ENCODE peak calls at places on chromosomes 4 and X, in six cellular contexts. W is PC-9, I is lung, Y is colonic mucosa, K is H1, M is GM12878. J is an unnamed sample. For H3K4me1 and H3K27me3, the result is how much of the 10 kb centered on the place peaks cover.

GRCh38 chrX:40096395-40097091 is 1.2 kb downstream of the BCOR start:
- DNase-seq in M (no peak), K (no peak), Y (peak), W (no peak), I (no peak), J (peak)

GRCh38 chr4:20487852-20488251 is 212.4 kb upstream of the PACRGL start:
- DNase-seq in M (no peak), I (no peak), Y (no peak), W (no peak), K (no peak), J (no peak)

GRCh38 chr4:38857354-38858096 is 908 bp upstream of the TLR6 start:
- DNase-seq in K (no peak), Y (no peak), W (peak), I (peak), M (peak), J (no peak)

GRCh38 chr4:165783626-165784025 is 89.4 kb upstream of the TLL1 start:
- DNase-seq in I (no peak), M (no peak), W (no peak), K (no peak), Y (no peak), J (no peak)

GRCh38 chrX:49187028-49187394 is 838 bp upstream of the PRICKLE3 start:
- DNase-seq in Y (no peak), M (no peak), W (no peak), I (no peak), K (no peak), J (no peak)

GRCh38 chr4:187302456-187302855 is 578.8 kb upstream of the FAT1 start:
- DNase-seq in K (no peak), Y (no peak), I (no peak), M (no peak), W (no peak), J (no peak)

GRCh38 chr4:2007804-2008670 is 737 bp downstream of the NELFA start:
- DNase-seq in K (no peak), W (no peak), Y (no peak), M (no peak), I (no peak), J (no peak)

GRCh38 chr4:166282081-166282770 is 409.2 kb downstream of the TLL1 start:
- DNase-seq in I (no peak), M (no peak), Y (no peak), K (no peak), W (no peak), J (no peak)

GRCh38 chr4:70183168-70183939 is 12.2 kb upstream of the ODAM start:
- DNase-seq in M (no peak), K (peak), I (no peak), W (no peak), Y (peak), J (no peak)

GRCh38 chr4:40190880-40191815 is 5.7 kb upstream of the RHOH start:
- DNase-seq in Y (peak), I (no peak), W (peak), M (no peak), K (no peak), J (no peak)

GRCh38 chr4:72302981-72303704 is 265.9 kb downstream of the ADAMTS3 start:
- DNase-seq in M (no peak), K (no peak), I (peak), W (no peak), Y (peak), J (peak)

GRCh38 chrX:133594156-133594555 is 178.9 kb upstream of the GPC4 start:
- DNase-seq in Y (no peak), M (no peak), K (no peak), W (no peak), I (no peak), J (no peak)

GRCh38 chr4:15670576-15670975 is 11.1 kb upstream of the FAM200B start:
- DNase-seq in Y (no peak), W (no peak), I (no peak), K (no peak), M (no peak), J (no peak)

GRCh38 chr4:123340381-123340701 is 56.3 kb upstream of the SPRY1 start:
- DNase-seq in K (no peak), I (no peak), M (no peak), Y (no peak), W (peak), J (no peak)

GRCh38 chrX:39907964-39908616 is 189.7 kb downstream of the BCOR start:
- DNase-seq in W (no peak), I (peak), Y (no peak), K (no peak), M (no peak), J (no peak)

GRCh38 chr4:115234405-115235093 is 121.1 kb upstream of the NDST4 start:
- DNase-seq in Y (no peak), M (peak), I (no peak), K (no peak), W (no peak), J (no peak)

GRCh38 chrX:119943185-119943988 is at the start of gene NKAP:
- DNase-seq in K (peak), W (peak), M (peak), I (peak), Y (peak), J (peak)

GRCh38 chrX:63430026-63430425 is 78.9 kb upstream of the SPIN4 start:
- DNase-seq in Y (no peak), M (no peak), K (no peak), W (no peak), I (no peak), J (no peak)

GRCh38 chrX:154719132-154719675 is 31.7 kb downstream of the GAB3 start:
- DNase-seq in I (no peak), M (no peak), W (peak), Y (no peak), K (no peak), J (no peak)

GRCh38 chr4:101183658-101184373 is 163.5 kb downstream of the PPP3CA start:
- DNase-seq in W (peak), M (no peak), I (no peak), Y (no peak), K (no peak), J (no peak)

GRCh38 chrX:130834149-130834548 is 68.9 kb downstream of the ENOX2 start:
- DNase-seq in I (no peak), Y (no peak), W (no peak), M (no peak), K (peak), J (no peak)

GRCh38 chr4:41199788-41200187 is 14.6 kb downstream of the APBB2 start:
- DNase-seq in K (no peak), Y (no peak), W (no peak), I (no peak), M (no peak), J (no peak)
- H3K4me1 ChIP-seq in K (under half), Y (under half), W (under half), I (under half), M (under half), J (under half)

GRCh38 chr4:6200922-6201362 is 593 bp upstream of the JAKMIP1 start:
- DNase-seq in K (no peak), Y (no peak), W (no peak), M (no peak), I (no peak), J (no peak)
- H3K27me3 ChIP-seq in K (under half), Y (under half), W (under half), M (under half), I (under half), J (under half)

GRCh38 chr4:144316869-144317268 is 176.4 kb upstream of the GYPA start:
- DNase-seq in M (peak), W (no peak), Y (no peak), I (no peak), K (no peak), J (no peak)
- H3K27ac ChIP-seq in M (no peak), W (no peak), Y (no peak), I (no peak), K (no peak), J (no peak)

GRCh38 chrX:9338986-9339385 is 125.9 kb upstream of the TBL1X start:
- DNase-seq in M (no peak), I (no peak), W (no peak), Y (no peak), K (no peak), J (no peak)

GRCh38 chrX:9342581-9343051 is 122.2 kb upstream of the TBL1X start:
- DNase-seq in Y (peak), W (peak), K (peak), I (peak), M (no peak), J (peak)

GRCh38 chrX:9341305-9342201 is 123.3 kb upstream of the TBL1X start:
- DNase-seq in Y (peak), M (peak), I (peak), W (peak), K (no peak), J (peak)

GRCh38 chrX:9340619-9341304 is 124.1 kb upstream of the TBL1X start:
- DNase-seq in M (peak), K (no peak), W (no peak), I (peak), Y (peak), J (peak)

GRCh38 chrX:9339603-9340569 is 125.0 kb upstream of the TBL1X start:
- DNase-seq in Y (no peak), M (no peak), K (no peak), I (no peak), W (no peak), J (no peak)
- H3K4me1 ChIP-seq in Y (under half), M (under half), K (under half), I (under half), W (under half), J (under half)

GRCh38 chr4:146654976-146655761 is 16.5 kb downstream of the POU4F2 start:
- DNase-seq in W (no peak), Y (no peak), M (no peak), I (no peak), K (no peak), J (no peak)
- H3K27me3 ChIP-seq in W (under half), Y (under half), M (under half), I (under half), K (half or more), J (under half)

GRCh38 chr4:108107729-108108382 is 60.9 kb downstream of the LEF1 start:
- DNase-seq in I (no peak), M (no peak), W (no peak), K (no peak), Y (no peak), J (no peak)
- H3K27ac ChIP-seq in I (no peak), M (no peak), W (no peak), K (no peak), Y (no peak), J (no peak)

GRCh38 chr4:76197001-76197743 is 16.5 kb downstream of the SCARB2 start:
- DNase-seq in W (no peak), M (no peak), K (no peak), I (no peak), Y (no peak), J (no peak)

GRCh38 chr4:76200771-76201224 is 12.8 kb downstream of the SCARB2 start:
- DNase-seq in Y (peak), K (no peak), M (no peak), W (no peak), I (peak), J (no peak)

GRCh38 chr4:76197971-76198410 is 15.6 kb downstream of the SCARB2 start:
- DNase-seq in W (no peak), Y (no peak), K (no peak), M (no peak), I (no peak), J (no peak)

GRCh38 chr4:76198411-76199237 is 15.0 kb downstream of the SCARB2 start:
- DNase-seq in I (peak), W (no peak), Y (peak), M (peak), K (no peak), J (peak)

DNA sequence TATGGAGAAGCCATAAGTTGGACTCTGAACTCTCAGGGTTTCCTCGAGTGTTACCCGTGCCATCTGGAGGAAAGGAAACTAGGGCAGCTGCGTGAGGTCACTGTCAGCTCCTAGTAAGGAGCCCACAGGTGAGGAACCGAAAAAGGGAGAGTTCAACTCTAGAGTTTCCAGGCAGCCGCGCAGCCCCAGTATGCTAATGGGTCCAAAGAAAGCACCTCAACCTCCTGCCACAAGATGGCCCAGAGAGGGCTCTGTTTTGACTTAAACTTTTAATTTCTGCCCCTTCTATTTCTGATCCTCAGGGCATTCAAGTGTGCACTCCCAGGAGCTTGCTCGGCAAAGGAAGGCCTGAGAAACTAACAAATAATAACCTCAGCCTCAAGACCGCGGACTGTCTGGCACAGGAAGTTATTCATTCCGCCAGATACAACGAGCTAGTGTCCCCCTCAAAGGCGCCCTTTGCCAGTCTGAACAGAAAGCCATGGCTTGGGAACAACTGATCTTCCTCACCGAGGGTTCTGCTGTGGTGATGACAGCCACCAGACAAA is 13.9 kb downstream of the SCARB2 start:
- DNase-seq in W (no peak), K (no peak), I (no peak), M (peak), Y (peak), J (peak)
- H3K4me1 ChIP-seq in W (under half), K (under half), I (under half), M (half or more), Y (half or more), J (under half)

J was measured in Peyer's patch.